ENCODE peak calls at places on chromosome 9, in ten cellular contexts. J is bronchial epithelial cell, W is kidney, K is lung, V is spleen, N is GM10248, R is fibroblast of pulmonary artery, Y is BE2C, Q is foreskin fibroblast, M is lower lobe of right lung. O is an unnamed sample.

GRCh38 chr9:752681-753200 is 88.8 kb upstream of the DMRT1 start:
- DNase-seq in J (no peak), W (no peak), K (no peak), N (no peak), R (no peak), Y (no peak), Q (no peak), M (no peak), V (no peak), O (peak; percentile 22)

GRCh38 chr9:80501635-80502034 is 929.9 kb downstream of the TLE4 start:
- DNase-seq in M (no peak), W (no peak), V (no peak), Y (no peak), J (peak; percentile 39), Q (no peak), K (no peak), N (no peak), R (peak; percentile 24), O (no peak)

GRCh38 chr9:111599092-111599947 is at the start of gene PTGR1:
- DNase-seq in W (peak; percentile 96), Q (peak; percentile 90), N (peak; percentile 60), J (peak; percentile 74), V (peak; percentile 86), K (peak; percentile 89), M (peak; percentile 90), Y (peak; percentile 39), R (peak; percentile 94), O (peak; percentile 79)

GRCh38 chr9:20551236-20551635 is 71.1 kb downstream of the MLLT3 start:
- DNase-seq in Q (no peak), Y (no peak), V (no peak), M (no peak), N (no peak), R (no peak), W (no peak), K (no peak), J (peak; percentile 89), O (no peak)

GRCh38 chr9:93452710-93453046 is 703 bp downstream of the FAM120AOS start:
- DNase-seq in V (peak; percentile 84), R (no peak), Q (peak; percentile 13), N (no peak), K (no peak), W (no peak), M (peak; percentile 60), J (no peak), Y (peak; percentile 22), O (no peak)

GRCh38 chr9:4298255-4299005 is 1.4 kb downstream of the GLIS3 start:
- DNase-seq in Y (no peak), V (no peak), K (peak; percentile 47), J (peak; percentile 42), M (peak; percentile 50), W (peak; percentile 82), Q (no peak), R (no peak), N (peak; percentile 28), O (peak; percentile 16)

GRCh38 chr9:36151306-36152210 is 15.0 kb downstream of the GLIPR2 start:
- DNase-seq in Q (peak; percentile 34), J (peak; percentile 52), Y (no peak), N (peak; percentile 76), R (peak; percentile 85), V (peak; percentile 98), K (peak; percentile 74), M (peak; percentile 87), W (peak; percentile 83), O (peak; percentile 60)

GRCh38 chr9:89386797-89387196 is 68.5 kb downstream of the SECISBP2 start:
- DNase-seq in M (no peak), K (no peak), Y (no peak), W (no peak), J (peak; percentile 40), V (peak; percentile 69), R (no peak), N (no peak), Q (no peak), O (no peak)

GRCh38 chr9:109600142-109600541 is 102.0 kb upstream of the PTPN3 start:
- DNase-seq in M (no peak), R (peak; percentile 88), Q (peak; percentile 30), N (no peak), V (no peak), W (no peak), Y (no peak), K (no peak), J (peak; percentile 14), O (peak; percentile 31)

GRCh38 chr9:112265391-112265790 is 68.0 kb downstream of the PTBP3 start:
- DNase-seq in Y (no peak), K (no peak), R (no peak), Q (no peak), W (no peak), M (no peak), J (no peak), N (no peak), V (no peak), O (no peak)

GRCh38 chr9:98251554-98251953 is 3.9 kb downstream of the TBC1D2 start:
- DNase-seq in V (no peak), R (peak; percentile 74), M (no peak), J (peak; percentile 94), W (peak; percentile 73), N (no peak), Y (no peak), K (no peak), Q (peak; percentile 72), O (peak; percentile 73)

GRCh38 chr9:109912726-109913460 is 132.9 kb downstream of the PALM2AKAP2 start:
- DNase-seq in K (no peak), R (no peak), M (no peak), W (no peak), Q (no peak), Y (no peak), V (no peak), J (peak; percentile 38), N (no peak), O (peak; percentile 52)

GRCh38 chr9:92974161-92974661 is 26.9 kb downstream of the FGD3 start:
- DNase-seq in Y (no peak), R (no peak), Q (no peak), K (no peak), N (peak; percentile 6), M (peak; percentile 61), V (no peak), J (no peak), W (no peak), O (no peak)

GRCh38 chr9:93574091-93574899 is 2.1 kb upstream of the PHF2 start:
- DNase-seq in R (no peak), V (no peak), Q (no peak), M (no peak), K (no peak), J (no peak), W (no peak), N (no peak), Y (no peak), O (no peak)

GRCh38 chr9:99947395-99947794 is 40.9 kb downstream of the STX17 start:
- DNase-seq in R (peak; percentile 20), J (no peak), M (no peak), W (no peak), N (no peak), V (no peak), Y (no peak), Q (no peak), K (no peak), O (no peak)
- TF ChIP-seq CTCF in R (peak; percentile 30), J (no peak), M (no peak), W (no peak), N (no peak), V (no peak), Y (peak; percentile 39), Q (peak; percentile 4), K (no peak), O (peak; percentile 29)

GRCh38 chr9:86460211-86461002 is 106.2 kb upstream of the TUT7 start:
- DNase-seq in N (no peak), K (no peak), Y (no peak), W (no peak), R (peak; percentile 20), J (no peak), V (no peak), M (no peak), Q (no peak), O (no peak)

GRCh38 chr9:86454701-86455402 is 100.6 kb upstream of the TUT7 start:
- DNase-seq in R (no peak), Y (no peak), M (no peak), Q (peak; percentile 33), N (no peak), V (no peak), J (no peak), K (no peak), W (no peak), O (no peak)

GRCh38 chr9:86464242-86464641 is 110.0 kb upstream of the TUT7 start:
- DNase-seq in J (no peak), Y (no peak), Q (no peak), R (no peak), M (no peak), K (no peak), N (no peak), V (no peak), W (no peak), O (no peak)

DNA sequence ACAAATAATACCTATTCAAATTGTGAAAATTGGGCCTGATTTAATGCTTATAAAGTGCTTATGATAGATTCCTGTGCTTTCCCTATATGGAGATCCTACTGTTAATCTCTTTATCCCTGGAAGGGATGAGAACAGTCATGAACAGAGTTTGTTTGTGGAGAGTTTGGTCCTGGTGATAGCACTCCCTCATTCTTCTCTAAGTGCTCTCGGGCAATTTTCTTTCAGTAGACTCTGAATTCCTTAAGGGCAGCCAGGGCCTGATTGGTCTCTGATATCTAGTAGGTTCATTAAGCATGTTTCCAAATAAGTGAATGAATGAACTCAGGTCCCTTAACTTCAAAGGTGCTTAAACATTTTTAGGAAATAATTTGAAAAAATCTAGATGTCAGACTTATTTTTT is 104.2 kb upstream of the TUT7 start:
- DNase-seq in Y (no peak), R (no peak), M (no peak), K (no peak), Q (no peak), J (no peak), V (no peak), N (no peak), W (no peak), O (no peak)
- TF ChIP-seq CTCF in Y (no peak), R (no peak), M (no peak), K (no peak), Q (no peak), J (no peak), V (no peak), N (no peak), W (no peak), O (no peak)

GRCh38 chr9:19517202-19517942 is 108.6 kb downstream of the ACER2 start:
- DNase-seq in V (no peak), W (no peak), M (no peak), R (peak; percentile 10), Q (no peak), J (peak; percentile 17), K (no peak), Y (peak; percentile 25), N (peak; percentile 17), O (no peak)
- TF ChIP-seq CTCF in V (no peak), W (no peak), M (no peak), R (peak; percentile 47), Q (peak; percentile 20), J (peak; percentile 61), K (no peak), Y (peak; percentile 45), N (peak; percentile 29), O (peak; percentile 36)

DNA sequence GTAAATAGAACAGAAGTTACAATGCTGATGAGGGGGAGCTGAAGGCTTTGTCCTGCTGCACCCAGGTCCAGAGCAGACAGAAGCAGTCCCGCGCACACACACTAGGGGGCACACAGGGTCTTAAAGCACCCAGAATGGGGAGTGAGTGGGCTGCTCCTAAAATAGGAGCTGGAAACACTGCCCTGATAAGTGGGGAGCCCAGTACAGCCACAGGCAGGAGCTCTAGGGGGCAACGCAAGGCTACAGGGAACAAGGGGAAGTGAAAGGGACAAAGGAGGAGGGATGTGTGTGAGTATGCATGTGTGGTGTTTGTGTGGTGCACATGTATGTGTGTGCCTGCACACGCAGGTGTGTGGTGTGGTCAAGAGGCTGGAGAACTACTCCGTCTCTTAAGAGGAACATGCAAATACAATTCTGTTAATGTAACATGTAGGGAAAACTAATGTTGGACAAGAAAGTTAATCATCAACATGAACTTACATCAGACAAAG is 191.5 kb downstream of the ROR2 start:
- DNase-seq in V (no peak), Y (peak; percentile 76), M (no peak), K (no peak), W (no peak), J (peak; percentile 46), R (peak; percentile 68), Q (peak; percentile 28), N (peak; percentile 65), O (peak; percentile 38)
- TF ChIP-seq CTCF in V (peak; percentile 43), Y (peak; percentile 90), M (peak; percentile 36), K (peak; percentile 18), W (no peak), J (peak; percentile 78), R (peak; percentile 85), Q (peak; percentile 93), N (peak; percentile 49), O (peak; percentile 79)